ENCODE peak calls at places on chromosome X, in five cellular contexts. C is uterus, U is psoas muscle, S is lung, B is heart left ventricle. I is an unnamed sample. For H3K4me1, the result is how much of the 10 kb centered on the place peaks cover.

GRCh38 chrX:115948018-115948923 is 222.3 kb upstream of the AGTR2 start:
- DNase-seq in B (no peak), U (no peak), C (no peak), S (no peak), I (no peak)

GRCh38 chrX:12958461-12958860 is 16.4 kb upstream of the TMSB4X start:
- DNase-seq in C (no peak), B (no peak), S (no peak), U (no peak), I (no peak)

GRCh38 chrX:115693476-115693875 is 132.5 kb downstream of the PLS3 start:
- DNase-seq in S (no peak), B (no peak), U (no peak), C (no peak), I (no peak)

GRCh38 chrX:150942958-150943594 is 40.1 kb upstream of the HMGB3 start:
- DNase-seq in C (no peak), U (no peak), B (no peak), S (no peak), I (no peak)

GRCh38 chrX:30593435-30594200 is 16.1 kb upstream of the TASL start:
- DNase-seq in B (no peak), S (no peak), C (no peak), U (no peak), I (no peak)

GRCh38 chrX:15838017-15838416 is 16.6 kb downstream of the AP1S2 start:
- DNase-seq in C (no peak), B (no peak), U (no peak), S (no peak), I (no peak)

GRCh38 chrX:843306-843705 is 212.7 kb downstream of the SHOX start:
- DNase-seq in C (no peak), U (no peak), S (no peak), B (no peak), I (no peak)

GRCh38 chrX:35015627-35016026 is 73.0 kb downstream of the FAM47B start:
- DNase-seq in B (no peak), C (no peak), S (no peak), U (no peak), I (no peak)

GRCh38 chrX:124736553-124737240 is 390.3 kb downstream of the SH2D1A start:
- DNase-seq in S (no peak), U (no peak), C (no peak), B (no peak), I (no peak)

GRCh38 chrX:8052909-8053308 is 118.2 kb downstream of the VCX2 start:
- DNase-seq in C (no peak), B (no peak), U (no peak), S (no peak), I (no peak)

GRCh38 chrX:55867254-55867653 is 149.7 kb downstream of the RRAGB start:
- DNase-seq in U (no peak), C (no peak), S (no peak), B (no peak), I (no peak)

GRCh38 chrX:77276742-77277141 is 170.4 kb upstream of the FGF16 start:
- DNase-seq in S (no peak), U (no peak), B (no peak), C (no peak), I (no peak)

GRCh38 chrX:11381464-11381863 is 88.3 kb downstream of the AMELX start:
- DNase-seq in U (no peak), B (peak), C (no peak), S (no peak), I (no peak)

GRCh38 chrX:50458483-50458882 is 12.1 kb downstream of the DGKK start:
- DNase-seq in C (no peak), B (no peak), U (no peak), S (no peak), I (no peak)

GRCh38 chrX:146921204-146921603 is 106.7 kb upstream of the CXorf51A start:
- DNase-seq in S (no peak), C (no peak), B (no peak), U (no peak), I (no peak)

GRCh38 chrX:122238801-122239200 is 945.3 kb upstream of the GRIA3 start:
- DNase-seq in B (no peak), C (no peak), U (no peak), S (no peak), I (no peak)

GRCh38 chrX:24479924-24480722 is 15.0 kb downstream of the PDK3 start:
- DNase-seq in U (no peak), C (no peak), S (peak), B (peak), I (no peak)
- H3K4me3 ChIP-seq in U (no peak), C (no peak), S (no peak), B (no peak), I (no peak)

GRCh38 chrX:47196098-47196497 is 2.5 kb downstream of the UBA1 start:
- DNase-seq in U (no peak), C (no peak), B (no peak), S (no peak), I (no peak)
- H3K4me1 ChIP-seq in U (under half), C (under half), B (under half), S (under half), I (under half)

GRCh38 chrX:148588649-148589310 is 88.4 kb downstream of the AFF2 start:
- DNase-seq in U (no peak), C (no peak), S (no peak), B (no peak), I (no peak)
- H3K4me3 ChIP-seq in U (no peak), C (no peak), S (no peak), B (no peak), I (no peak)

GRCh38 chrX:19705196-19705769 is 182.1 kb downstream of the SH3KBP1 start:
- DNase-seq in C (no peak), B (no peak), S (no peak), U (no peak), I (no peak)
- H3K4me1 ChIP-seq in C (under half), B (under half), S (under half), U (under half), I (under half)

GRCh38 chrX:153931151-153931550 is 3.7 kb downstream of the NAA10 start:
- DNase-seq in U (no peak), C (no peak), S (no peak), B (no peak), I (no peak)

GRCh38 chrX:153927936-153928760 is 2.1 kb upstream of the ARHGAP4 start:
- DNase-seq in B (peak), C (peak), S (peak), U (peak), I (peak)

GRCh38 chrX:153928846-153929245 is 2.8 kb upstream of the ARHGAP4 start:
- DNase-seq in B (no peak), C (no peak), S (no peak), U (no peak), I (no peak)

GRCh38 chrX:153930011-153930910 is 4.2 kb upstream of the ARHGAP4 start:
- DNase-seq in B (no peak), U (no peak), C (no peak), S (no peak), I (no peak)

GRCh38 chrX:153929576-153929975 is 3.5 kb upstream of the ARHGAP4 start:
- DNase-seq in U (no peak), C (no peak), B (no peak), S (no peak), I (no peak)
- H3K4me3 ChIP-seq in U (no peak), C (no peak), B (no peak), S (no peak), I (no peak)

GRCh38 chrX:110316351-110317078 is 1.4 kb downstream of the AMMECR1 start:
- DNase-seq in C (no peak), U (no peak), B (no peak), S (no peak), I (no peak)

GRCh38 chrX:110317079-110317819 is 636 bp downstream of the AMMECR1 start:
- DNase-seq in U (peak), S (peak), C (peak), B (peak), I (no peak)

GRCh38 chrX:110315541-110315940 is 2.3 kb downstream of the AMMECR1 start:
- DNase-seq in C (no peak), B (no peak), U (no peak), S (no peak), I (no peak)

GRCh38 chrX:110318664-110318968 is 731 bp upstream of the AMMECR1 start:
- DNase-seq in C (no peak), S (no peak), B (no peak), U (no peak), I (no peak)

GRCh38 chrX:110317820-110318663 is at the start of gene AMMECR1:
- DNase-seq in S (peak), C (peak), B (peak), U (peak), I (peak)
- H3K4me1 ChIP-seq in S (under half), C (under half), B (under half), U (under half), I (under half)

GRCh38 chrX:130523460-130524394 is 121.9 kb downstream of the RBMX2 start:
- DNase-seq in C (peak), S (no peak), B (peak), U (no peak), I (no peak)
- H3K4me3 ChIP-seq in C (peak), S (no peak), B (peak), U (peak), I (peak)

GRCh38 chrX:40090961-40091360 is 6.8 kb downstream of the BCOR start:
- DNase-seq in S (no peak), B (no peak), U (no peak), C (no peak), I (no peak)

GRCh38 chrX:40090050-40090804 is 7.5 kb downstream of the BCOR start:
- DNase-seq in C (peak), U (peak), S (no peak), B (peak), I (no peak)

GRCh38 chrX:40088299-40088625 is 9.5 kb downstream of the BCOR start:
- DNase-seq in B (no peak), S (no peak), C (no peak), U (no peak), I (no peak)

GRCh38 chrX:40087574-40088298 is 10.0 kb downstream of the BCOR start:
- DNase-seq in B (no peak), C (no peak), S (no peak), U (no peak), I (no peak)

DNA sequence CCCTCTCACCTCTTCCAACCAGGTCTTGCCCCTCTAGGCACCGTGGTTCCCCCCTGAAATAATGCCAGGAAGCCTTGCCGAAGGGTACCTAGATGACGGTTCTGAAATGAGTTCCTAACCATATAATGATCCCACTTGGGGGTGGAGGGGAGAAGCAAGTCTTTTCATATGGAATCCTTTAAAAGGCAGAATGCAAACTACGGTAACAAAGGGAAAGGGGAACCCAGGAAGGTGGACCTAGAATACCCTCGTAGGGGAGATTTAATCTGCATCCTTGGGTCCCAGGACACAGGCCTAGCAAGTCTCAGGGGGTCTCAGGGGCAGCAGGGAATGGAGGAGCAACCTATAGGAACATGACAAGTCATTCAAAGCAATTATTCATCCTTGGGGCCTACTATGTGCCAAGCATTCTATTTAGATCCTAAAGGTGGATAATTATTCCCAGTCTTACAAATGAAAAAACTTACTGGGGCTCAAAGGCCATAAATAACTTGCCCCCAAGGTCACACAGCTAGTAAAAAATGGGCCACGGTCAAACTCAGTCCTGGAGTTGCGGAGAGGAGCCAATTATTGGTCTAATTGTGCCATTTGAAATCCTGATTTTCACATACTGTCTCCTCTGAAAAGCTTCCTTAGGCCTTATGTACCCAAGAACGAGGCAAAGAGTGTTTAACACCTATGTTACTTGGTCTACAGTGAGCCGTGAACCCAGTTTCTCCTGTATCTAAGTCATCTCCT is 8.8 kb downstream of the BCOR start:
- DNase-seq in S (no peak), U (no peak), B (no peak), C (no peak), I (no peak)
- H3K4me1 ChIP-seq in S (under half), U (under half), B (under half), C (under half), I (under half)

GRCh38 chrX:119427024-119427794 is 28.1 kb downstream of the SLC25A43 start:
- DNase-seq in B (peak), C (no peak), S (no peak), U (no peak), I (no peak)
- H3K4me3 ChIP-seq in B (no peak), C (no peak), S (no peak), U (no peak), I (no peak)

I was measured in right atrium auricular region.